ENCODE peak calls at places on chromosome 13, in nine cellular contexts. P is CD4-positive, alpha-beta T cell; G is activated T-cell treated with anti-CD3 and anti-CD28 coated beads, Interleukin-2, amount 50 U/mL, for 24 hours; V is EL; I is GM12864; X is GM12865; C is omental fat pad; A is A673; N is globus pallidus. Z is an unnamed sample.

GRCh38 chr13:79779761-79780160 is 298.8 kb downstream of the NDFIP2 start:
- DNase-seq in P (no peak), G (no peak), V (peak; percentile 11), I (no peak), X (no peak), C (peak; percentile 28), A (peak; percentile 26), N (no peak), Z (no peak)

GRCh38 chr13:101493541-101493940 is 41.1 kb downstream of the ITGBL1 start:
- DNase-seq in P (no peak), G (no peak), V (no peak), I (no peak), X (no peak), C (no peak), A (no peak), N (no peak), Z (no peak)

GRCh38 chr13:19090495-19090894 is 91.1 kb downstream of the TUBA3C start:
- DNase-seq in P (no peak), G (no peak), V (no peak), I (no peak), X (no peak), C (no peak), A (no peak), N (no peak), Z (no peak)

GRCh38 chr13:77033717-77034302 is 6.9 kb upstream of the FBXL3 start:
- DNase-seq in P (no peak), G (no peak), V (peak; percentile 8), I (no peak), X (no peak), C (no peak), A (no peak), N (no peak), Z (no peak)

GRCh38 chr13:61954092-61954491 is 538.4 kb upstream of the PCDH20 start:
- DNase-seq in P (no peak), G (no peak), V (no peak), I (no peak), X (peak; percentile 9), C (no peak), A (peak; percentile 67), N (peak; percentile 68), Z (no peak)

GRCh38 chr13:42991892-42992584 is at the start of gene EPSTI1:
- DNase-seq in P (peak; percentile 62), G (peak; percentile 83), V (peak; percentile 90), I (peak; percentile 62), X (peak; percentile 90), C (peak; percentile 50), A (peak; percentile 39), N (peak; percentile 46), Z (no peak)

GRCh38 chr13:110329798-110330461 is 22.8 kb downstream of the COL4A2 start:
- DNase-seq in P (no peak), G (no peak), V (peak; percentile 74), I (no peak), X (no peak), C (no peak), A (no peak), N (no peak), Z (no peak)

GRCh38 chr13:110012102-110012739 is 225.8 kb upstream of the IRS2 start:
- DNase-seq in P (no peak), G (no peak), V (peak; percentile 98), I (no peak), X (no peak), C (no peak), A (no peak), N (no peak), Z (no peak)

GRCh38 chr13:53941588-53942190 is 913.1 kb downstream of the OLFM4 start:
- DNase-seq in P (no peak), G (no peak), V (no peak), I (no peak), X (no peak), C (no peak), A (no peak), N (no peak), Z (no peak)

GRCh38 chr13:113897161-113897560 is 33.3 kb upstream of the GAS6 start:
- DNase-seq in P (no peak), G (no peak), V (peak; percentile 100), I (no peak), X (no peak), C (peak; percentile 18), A (no peak), N (no peak), Z (no peak)

GRCh38 chr13:85525411-85525810 is 273.8 kb downstream of the SLITRK6 start:
- DNase-seq in P (no peak), G (no peak), V (peak; percentile 16), I (no peak), X (no peak), C (no peak), A (no peak), N (no peak), Z (no peak)

GRCh38 chr13:75870397-75870801 is 234.3 kb downstream of the LMO7 start:
- DNase-seq in P (no peak), G (peak; percentile 44), V (peak; percentile 47), I (no peak), X (peak; percentile 7), C (no peak), A (peak; percentile 39), N (peak; percentile 20), Z (no peak)

GRCh38 chr13:112898786-112899617 is 70.0 kb upstream of the MCF2L start:
- DNase-seq in P (no peak), G (no peak), V (no peak), I (no peak), X (no peak), C (no peak), A (no peak), N (no peak), Z (no peak)

GRCh38 chr13:83880275-83881027 is 1.8 kb downstream of the SLITRK1 start:
- DNase-seq in P (no peak), G (no peak), V (peak; percentile 13), I (no peak), X (no peak), C (no peak), A (no peak), N (peak; percentile 55), Z (no peak)

GRCh38 chr13:29859971-29860370 is 9.6 kb upstream of the UBL3 start:
- DNase-seq in P (no peak), G (no peak), V (peak; percentile 89), I (no peak), X (no peak), C (no peak), A (no peak), N (no peak), Z (no peak)

GRCh38 chr13:36030670-36031331 is 100.4 kb downstream of the DCLK1 start:
- DNase-seq in P (no peak), G (no peak), V (no peak), I (no peak), X (no peak), C (no peak), A (peak; percentile 93), N (no peak), Z (no peak)

GRCh38 chr13:75416327-75417005 is 65.5 kb downstream of the TBC1D4 start:
- DNase-seq in P (no peak), G (no peak), V (no peak), I (no peak), X (peak; percentile 68), C (no peak), A (no peak), N (no peak), Z (no peak)

GRCh38 chr13:49356224-49356623 is 87.6 kb downstream of the CAB39L start:
- DNase-seq in P (no peak), G (no peak), V (peak; percentile 90), I (no peak), X (no peak), C (no peak), A (no peak), N (peak; percentile 10), Z (no peak)

GRCh38 chr13:76992548-76993001 is 694 bp downstream of the CLN5 start:
- DNase-seq in P (peak; percentile 4), G (peak; percentile 55), V (peak; percentile 30), I (no peak), X (peak; percentile 43), C (no peak), A (no peak), N (no peak), Z (no peak)

GRCh38 chr13:26964278-26965057 is 203.9 kb upstream of the GPR12 start:
- DNase-seq in P (no peak), G (no peak), V (peak; percentile 62), I (no peak), X (no peak), C (no peak), A (peak; percentile 52), N (no peak), Z (no peak)

GRCh38 chr13:113862766-113863510 is 938 bp downstream of the GAS6 start:
- DNase-seq in P (no peak), G (peak; percentile 50), V (peak; percentile 40), I (no peak), X (peak; percentile 46), C (peak; percentile 29), A (no peak), N (no peak), Z (no peak)

GRCh38 chr13:23778879-23779278 is 110.3 kb downstream of the MIPEP start:
- DNase-seq in P (no peak), G (no peak), V (no peak), I (no peak), X (no peak), C (no peak), A (no peak), N (no peak), Z (no peak)

GRCh38 chr13:106814389-106814903 is 246.5 kb upstream of the ARGLU1 start:
- DNase-seq in P (no peak), G (no peak), V (no peak), I (no peak), X (no peak), C (no peak), A (no peak), N (no peak), Z (no peak)

GRCh38 chr13:110758195-110758594 is 44.7 kb downstream of the ING1 start:
- DNase-seq in P (no peak), G (no peak), V (peak; percentile 54), I (no peak), X (no peak), C (no peak), A (no peak), N (no peak), Z (no peak)